ENCODE peak calls at places on chromosomes 12 and 14, in four cellular contexts. One of them, this sample, is unnamed.

GRCh38 chr12:95859344-95859816 is 628 bp downstream of the SNRPF start:
- DNase-seq in A673: peak
- DNase-seq in thoracic aorta: no peak
- DNase-seq in heart right ventricle: no peak
- DNase-seq in this sample: no peak

GRCh38 chr12:98998697-98999299 is 353.7 kb downstream of the APAF1 start:
- DNase-seq in A673: peak
- DNase-seq in thoracic aorta: no peak
- DNase-seq in heart right ventricle: no peak
- DNase-seq in this sample: no peak

GRCh38 chr12:106094304-106094703 is 44.5 kb downstream of the NUAK1 start:
- DNase-seq in A673: no peak
- DNase-seq in heart right ventricle: no peak
- DNase-seq in thoracic aorta: no peak
- DNase-seq in this sample: no peak

GRCh38 chr12:67067453-67068203 is 201.5 kb upstream of the CAND1 start:
- DNase-seq in thoracic aorta: no peak
- DNase-seq in heart right ventricle: no peak
- DNase-seq in A673: no peak
- DNase-seq in this sample: peak

GRCh38 chr14:66815687-66816086 is 307.7 kb downstream of the GPHN start:
- DNase-seq in thoracic aorta: no peak
- DNase-seq in heart right ventricle: no peak
- DNase-seq in A673: no peak
- DNase-seq in this sample: no peak

GRCh38 chr14:84927096-84927910 is 602.6 kb upstream of the FLRT2 start:
- DNase-seq in A673: no peak
- DNase-seq in heart right ventricle: no peak
- DNase-seq in thoracic aorta: no peak
- DNase-seq in this sample: no peak

GRCh38 chr12:105060715-105061378 is 23.4 kb downstream of the ALDH1L2 start:
- DNase-seq in thoracic aorta: no peak
- DNase-seq in heart right ventricle: no peak
- DNase-seq in A673: no peak
- DNase-seq in this sample: no peak

GRCh38 chr14:61385002-61385685 is 63.8 kb downstream of the PRKCH start:
- DNase-seq in A673: no peak
- DNase-seq in thoracic aorta: no peak
- DNase-seq in heart right ventricle: no peak
- DNase-seq in this sample: no peak

GRCh38 chr12:26197832-26198231 is 2.5 kb downstream of the SSPN start:
- DNase-seq in thoracic aorta: no peak
- DNase-seq in A673: no peak
- DNase-seq in heart right ventricle: peak
- DNase-seq in this sample: no peak

GRCh38 chr14:101511620-101512395 is 49.5 kb upstream of the DIO3 start:
- DNase-seq in heart right ventricle: no peak
- DNase-seq in A673: no peak
- DNase-seq in thoracic aorta: no peak
- DNase-seq in this sample: no peak

GRCh38 chr14:82642425-82642824 is 1108.8 kb upstream of the SEL1L start:
- DNase-seq in thoracic aorta: no peak
- DNase-seq in A673: no peak
- DNase-seq in heart right ventricle: no peak
- DNase-seq in this sample: peak

GRCh38 chr12:122834229-122834920 is 882 bp upstream of the HIP1R start:
- DNase-seq in thoracic aorta: no peak
- DNase-seq in heart right ventricle: no peak
- DNase-seq in A673: peak
- DNase-seq in this sample: peak
- TF ChIP-seq CTCF in thoracic aorta: no peak
- TF ChIP-seq CTCF in heart right ventricle: no peak
- TF ChIP-seq CTCF in A673: peak
- TF ChIP-seq CTCF in this sample: peak

DNA sequence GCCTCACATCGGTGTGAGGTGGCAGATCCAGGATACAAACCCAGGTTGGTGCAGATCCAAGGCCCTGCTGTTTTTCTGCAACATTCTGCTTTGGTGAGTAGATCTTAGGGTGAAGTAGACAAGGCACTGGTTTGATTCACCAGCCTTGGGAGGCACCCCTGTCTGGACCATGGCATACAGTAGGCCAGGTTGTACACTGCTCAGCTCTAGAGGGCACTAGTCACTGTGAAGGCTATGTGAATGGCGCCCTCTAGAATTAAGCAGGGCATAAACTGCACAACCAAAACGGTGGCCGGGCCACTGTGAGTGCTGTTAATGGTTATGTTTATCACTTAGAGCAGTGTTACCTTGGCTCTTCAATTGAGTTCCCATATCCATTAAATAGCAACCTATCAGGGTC is 280.6 kb upstream of the PWP1 start:
- DNase-seq in A673: peak
- DNase-seq in heart right ventricle: no peak
- DNase-seq in thoracic aorta: no peak
- DNase-seq in this sample: no peak
- TF ChIP-seq CTCF in A673: peak
- TF ChIP-seq CTCF in heart right ventricle: peak
- TF ChIP-seq CTCF in thoracic aorta: no peak
- TF ChIP-seq CTCF in this sample: peak

DNA sequence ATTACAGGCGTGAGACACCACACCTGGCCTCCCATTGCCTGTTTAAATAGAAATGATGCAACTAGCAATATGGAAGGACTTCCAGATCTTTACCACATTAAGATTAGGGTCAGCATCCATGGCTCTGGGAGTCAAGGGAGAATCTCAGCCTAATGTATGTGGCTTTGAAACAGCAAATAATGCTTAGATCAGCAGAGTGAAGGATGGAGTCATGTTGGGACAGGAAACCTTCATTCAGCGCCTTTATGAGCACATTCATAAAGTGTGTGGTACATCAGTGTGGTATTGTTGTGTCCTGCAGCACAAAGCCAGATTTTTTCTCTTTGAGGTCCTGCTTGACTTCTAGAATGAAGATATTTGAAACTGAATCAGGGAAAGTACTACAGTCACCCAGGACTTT is 15.3 kb upstream of the SPSB2 start:
- DNase-seq in thoracic aorta: no peak
- DNase-seq in A673: peak
- DNase-seq in heart right ventricle: no peak
- DNase-seq in this sample: no peak
- TF ChIP-seq CTCF in thoracic aorta: no peak
- TF ChIP-seq CTCF in A673: no peak
- TF ChIP-seq CTCF in heart right ventricle: no peak
- TF ChIP-seq CTCF in this sample: no peak

DNA sequence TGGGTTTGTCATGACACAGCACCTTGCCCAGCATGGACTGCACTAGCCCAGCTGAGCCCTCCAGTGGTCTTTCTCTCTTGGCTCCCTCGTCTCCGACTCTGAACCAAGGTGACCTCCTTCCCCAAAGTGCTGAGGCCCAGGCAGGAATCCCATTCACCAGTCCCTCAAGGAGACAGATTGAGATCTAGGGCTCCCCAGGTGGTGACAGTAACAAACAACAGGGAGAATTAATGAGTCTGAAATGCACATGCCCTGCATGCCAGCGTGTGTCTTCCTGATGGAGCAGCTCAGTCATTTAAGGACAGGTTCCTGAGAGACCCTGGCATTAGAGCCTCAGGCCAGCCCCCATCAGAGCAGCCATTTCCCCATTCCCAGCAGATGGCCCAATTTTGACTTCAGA is 51.4 kb upstream of the OAS1 start:
- DNase-seq in A673: peak
- DNase-seq in thoracic aorta: no peak
- DNase-seq in heart right ventricle: no peak
- DNase-seq in this sample: no peak
- TF ChIP-seq CTCF in A673: peak
- TF ChIP-seq CTCF in thoracic aorta: no peak
- TF ChIP-seq CTCF in heart right ventricle: no peak
- TF ChIP-seq CTCF in this sample: peak

DNA sequence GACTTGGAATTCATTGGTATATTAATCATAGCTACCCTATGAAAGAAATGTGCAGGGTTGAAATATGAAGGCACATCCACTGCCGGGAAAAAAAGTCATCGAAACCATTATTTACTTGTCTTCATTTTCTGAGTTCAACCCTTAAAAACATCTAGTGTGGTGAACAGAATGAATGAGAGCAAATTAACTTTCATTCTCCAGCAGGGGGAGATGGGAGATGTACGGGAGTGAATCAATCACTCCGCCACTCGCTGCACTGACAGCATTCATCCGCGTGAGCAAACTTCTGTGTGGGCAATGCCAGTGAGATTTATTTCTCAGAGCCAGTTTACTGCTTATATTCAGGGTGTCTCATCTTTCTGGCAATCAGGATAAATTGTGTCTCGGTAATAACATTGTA is 463.5 kb upstream of the MIS18BP1 start:
- DNase-seq in A673: peak
- DNase-seq in thoracic aorta: no peak
- DNase-seq in heart right ventricle: no peak
- DNase-seq in this sample: no peak
- TF ChIP-seq CTCF in A673: peak
- TF ChIP-seq CTCF in thoracic aorta: no peak
- TF ChIP-seq CTCF in heart right ventricle: no peak
- TF ChIP-seq CTCF in this sample: no peak

GRCh38 chr14:20195911-20196310 is 5.2 kb downstream of the OR11G2 start:
- DNase-seq in A673: no peak
- DNase-seq in heart right ventricle: no peak
- DNase-seq in thoracic aorta: no peak
- DNase-seq in this sample: no peak
- TF ChIP-seq CTCF in A673: no peak
- TF ChIP-seq CTCF in heart right ventricle: no peak
- TF ChIP-seq CTCF in thoracic aorta: no peak
- TF ChIP-seq CTCF in this sample: no peak

DNA sequence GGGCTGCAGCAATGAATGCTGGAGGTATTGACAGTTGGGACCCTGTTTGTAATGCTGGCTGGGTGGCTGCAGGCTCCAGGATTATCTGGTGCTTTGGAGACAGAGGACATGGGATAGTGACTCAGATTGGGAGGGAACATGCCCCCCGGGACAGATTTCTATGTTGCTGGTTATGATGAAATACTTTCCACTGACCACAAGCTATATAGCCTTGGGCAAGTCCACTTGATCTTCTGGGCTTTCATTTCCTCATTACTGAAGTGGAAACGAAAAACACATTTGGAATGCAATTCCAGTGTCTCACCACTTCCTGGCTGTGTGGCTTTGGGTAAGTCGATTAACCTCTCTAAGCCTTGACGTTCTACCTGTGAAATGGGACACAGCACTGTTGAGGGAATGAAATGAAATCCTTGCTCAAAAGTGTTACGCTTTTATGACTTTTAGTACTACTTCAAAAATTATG is 6.3 kb upstream of the TPCN1 start:
- DNase-seq in thoracic aorta: no peak
- DNase-seq in heart right ventricle: peak
- DNase-seq in A673: no peak
- DNase-seq in this sample: peak
- TF ChIP-seq CTCF in thoracic aorta: no peak
- TF ChIP-seq CTCF in heart right ventricle: no peak
- TF ChIP-seq CTCF in A673: no peak
- TF ChIP-seq CTCF in this sample: peak

DNA sequence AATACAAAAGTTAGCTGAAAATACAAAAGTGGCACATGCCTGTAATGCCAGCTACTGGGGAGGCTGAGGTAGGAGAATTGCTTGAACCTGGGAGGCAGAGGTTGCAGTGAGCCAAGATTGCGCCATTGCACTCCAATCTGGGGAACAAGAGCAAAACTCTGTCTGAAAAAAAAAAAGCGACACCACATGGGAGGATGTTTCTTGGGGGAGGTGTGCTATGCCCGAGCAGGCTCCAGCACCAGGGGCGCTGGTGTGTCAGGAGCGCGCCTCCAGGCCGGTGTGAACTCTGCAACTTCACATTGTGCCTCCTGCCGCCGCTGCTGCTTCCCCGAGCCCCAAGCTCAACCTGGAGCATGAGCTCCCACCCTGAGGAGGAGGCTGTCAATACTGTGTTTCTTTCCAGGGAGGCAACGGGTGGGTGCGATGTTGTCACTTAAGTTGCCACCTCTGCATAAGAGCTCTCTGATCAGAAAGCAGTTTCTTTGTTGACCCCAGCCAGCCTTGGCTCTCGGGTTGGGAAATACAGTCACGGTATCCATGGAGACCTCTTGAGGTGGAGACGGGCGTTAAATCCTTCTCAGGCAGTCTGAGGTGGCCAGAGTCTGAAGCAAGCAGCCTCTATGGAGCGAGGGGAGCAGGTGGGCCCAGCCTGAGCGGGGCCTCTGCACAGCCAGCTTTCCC is 18.9 kb downstream of the DEGS2 start:
- DNase-seq in thoracic aorta: no peak
- DNase-seq in heart right ventricle: no peak
- DNase-seq in A673: no peak
- DNase-seq in this sample: peak
- TF ChIP-seq CTCF in thoracic aorta: no peak
- TF ChIP-seq CTCF in heart right ventricle: no peak
- TF ChIP-seq CTCF in A673: no peak
- TF ChIP-seq CTCF in this sample: peak

DNA sequence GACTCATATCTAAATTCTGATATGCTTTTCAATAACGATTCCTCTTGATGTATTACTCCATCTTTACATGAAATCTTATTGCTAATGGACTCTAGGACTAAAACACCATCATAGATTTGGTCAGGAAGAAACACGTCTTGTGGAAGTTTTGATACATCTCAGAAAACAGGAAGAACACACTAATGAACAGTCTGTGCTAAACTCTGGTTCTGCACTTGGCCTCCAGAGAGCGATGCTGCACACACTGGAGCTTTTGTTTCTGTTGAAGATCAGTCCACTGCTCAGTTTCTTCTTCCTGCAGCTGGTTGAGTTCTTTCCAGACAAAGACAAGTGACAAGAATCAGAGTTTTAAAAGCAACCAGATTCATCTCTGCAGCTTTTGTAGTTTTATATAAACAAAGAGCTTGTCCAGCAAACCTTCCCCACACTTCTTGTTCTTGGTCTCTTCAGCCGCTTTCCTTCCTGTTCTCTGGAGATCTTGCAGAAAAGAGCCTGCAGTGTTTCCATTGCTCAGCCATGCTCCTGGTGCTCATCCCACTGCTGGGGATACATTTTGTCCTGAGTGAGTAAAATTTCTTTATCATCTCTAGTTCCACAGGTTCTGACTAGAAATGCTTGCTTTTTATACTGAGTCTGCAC is 229.1 kb upstream of the OR4E1 start:
- DNase-seq in thoracic aorta: no peak
- DNase-seq in A673: no peak
- DNase-seq in heart right ventricle: no peak
- DNase-seq in this sample: no peak
- TF ChIP-seq CTCF in thoracic aorta: no peak
- TF ChIP-seq CTCF in A673: peak
- TF ChIP-seq CTCF in heart right ventricle: peak
- TF ChIP-seq CTCF in this sample: no peak

DNA sequence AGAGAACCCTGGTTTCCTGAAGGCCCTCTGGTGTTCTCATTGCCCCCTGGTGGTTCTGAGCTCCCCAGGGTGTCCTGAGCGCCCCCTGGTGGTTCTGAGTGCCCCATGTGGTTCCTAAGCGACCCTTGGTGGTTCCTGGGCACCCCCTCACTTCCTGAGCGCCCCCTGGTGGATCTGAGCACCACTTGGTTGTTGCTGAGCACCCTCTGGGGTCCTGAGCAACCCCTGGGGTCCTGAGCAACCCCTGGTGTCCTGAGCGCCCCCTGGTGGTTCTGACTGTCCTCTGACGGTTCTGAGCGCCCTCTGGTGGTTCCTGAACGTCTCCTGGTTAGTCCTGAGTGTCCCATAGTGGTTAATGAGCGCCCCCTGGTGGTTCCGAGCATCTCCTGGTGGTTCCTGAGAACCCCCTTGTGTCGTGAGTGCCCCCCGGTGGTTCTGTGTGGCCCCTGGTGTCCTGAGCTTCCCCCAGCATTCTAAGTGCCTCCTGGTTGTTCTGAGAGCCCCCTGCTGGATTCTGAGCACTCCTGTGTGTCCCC is 568.3 kb downstream of the TMEM121 start:
- DNase-seq in A673: peak
- DNase-seq in heart right ventricle: no peak
- DNase-seq in thoracic aorta: no peak
- DNase-seq in this sample: no peak
- TF ChIP-seq CTCF in A673: peak
- TF ChIP-seq CTCF in heart right ventricle: peak
- TF ChIP-seq CTCF in thoracic aorta: no peak
- TF ChIP-seq CTCF in this sample: no peak